ENCODE peak calls at places on chromosomes 5 and 9, in six cellular contexts. T is activated CD4-positive, alpha-beta T cell treated with anti-CD3 and anti-CD28 coated beads for 48 hours; J is amniotic stem cell; F is cortex of kidney; D is GM23248; E is endodermal cell. U is an unnamed sample.
A peak's percentile ranks its signal among the peaks of the same experiment; 100 is the strongest.

GRCh38 chr5:120388016-120388781 is 75.9 kb upstream of the PRR16 start:
- DNase-seq in T (no peak), J (peak; percentile 60), F (no peak), D (peak; percentile 91), E (no peak), U (peak; percentile 91)

GRCh38 chr5:139460457-139460856 is 2.1 kb downstream of the ECSCR start:
- DNase-seq in T (no peak), J (no peak), F (no peak), D (no peak), E (no peak), U (no peak)

GRCh38 chr5:159947708-159948358 is 31.6 kb downstream of the ADRA1B start:
- DNase-seq in T (no peak), J (no peak), F (no peak), D (peak; percentile 70), E (no peak), U (peak; percentile 85)

GRCh38 chr5:71632168-71632567 is 45.0 kb downstream of the MCCC2 start:
- DNase-seq in T (no peak), J (no peak), F (no peak), D (no peak), E (no peak), U (no peak)

GRCh38 chr5:177023247-177023703 is 779 bp downstream of the ZNF346 start:
- DNase-seq in T (peak; percentile 22), J (no peak), F (no peak), D (peak; percentile 53), E (no peak), U (no peak)

GRCh38 chr9:89676281-89676680 is 71.5 kb downstream of the GADD45G start:
- DNase-seq in T (no peak), J (no peak), F (no peak), D (no peak), E (peak; percentile 36), U (no peak)

GRCh38 chr5:169291877-169292276 is 9.1 kb downstream of the SLIT3 start:
- DNase-seq in T (no peak), J (no peak), F (no peak), D (no peak), E (peak; percentile 13), U (no peak)

GRCh38 chr9:69748304-69748703 is 11.5 kb downstream of the PTAR1 start:
- DNase-seq in T (no peak), J (no peak), F (no peak), D (no peak), E (no peak), U (peak; percentile 18)

GRCh38 chr5:84091400-84091799 is 293.3 kb downstream of the EDIL3 start:
- DNase-seq in T (no peak), J (no peak), F (no peak), D (no peak), E (peak; percentile 46), U (no peak)